ENCODE peak calls at places on chromosomes 3 and 15, in four cellular contexts. Y, J, R and D are unnamed samples.

GRCh38 chr3:13644341-13645082 is 95.6 kb downstream of the FBLN2 start:
- DNase-seq in R (no peak), Y (no peak), J (no peak), D (no peak)

GRCh38 chr15:36905908-36906307 is 194.4 kb downstream of the MEIS2 start:
- DNase-seq in Y (no peak), J (no peak), R (no peak), D (no peak)

GRCh38 chr15:101651753-101652097 is 456 bp downstream of the TM2D3 start:
- DNase-seq in J (no peak), Y (no peak), R (no peak), D (no peak)

GRCh38 chr3:42159706-42160472 is 68.7 kb downstream of the TRAK1 start:
- DNase-seq in R (peak; percentile 68), J (peak; percentile 89), Y (peak; percentile 40), D (no peak)

GRCh38 chr3:12159227-12159601 is 502 bp upstream of the TIMP4 start:
- DNase-seq in Y (no peak), J (no peak), R (no peak), D (no peak)

GRCh38 chr15:45376967-45377629 is 1.2 kb downstream of the GATM start:
- DNase-seq in Y (no peak), J (no peak), R (no peak), D (no peak)

GRCh38 chr3:25142609-25143355 is 285.3 kb upstream of the RARB start:
- DNase-seq in R (no peak), J (no peak), Y (no peak), D (no peak)

GRCh38 chr3:39727415-39727814 is 82.0 kb upstream of the MYRIP start:
- DNase-seq in Y (no peak), R (no peak), J (no peak), D (no peak)

GRCh38 chr3:99683465-99683864 is 45.1 kb downstream of the COL8A1 start:
- DNase-seq in Y (no peak), J (no peak), R (no peak), D (no peak)

GRCh38 chr3:42996633-42997075 is 17.5 kb downstream of the GASK1A start:
- DNase-seq in J (no peak), Y (no peak), R (no peak), D (no peak)

GRCh38 chr3:175940243-175940642 is 1081.1 kb downstream of the NAALADL2 start:
- DNase-seq in R (no peak), Y (no peak), J (no peak), D (peak; percentile 39)

DNA sequence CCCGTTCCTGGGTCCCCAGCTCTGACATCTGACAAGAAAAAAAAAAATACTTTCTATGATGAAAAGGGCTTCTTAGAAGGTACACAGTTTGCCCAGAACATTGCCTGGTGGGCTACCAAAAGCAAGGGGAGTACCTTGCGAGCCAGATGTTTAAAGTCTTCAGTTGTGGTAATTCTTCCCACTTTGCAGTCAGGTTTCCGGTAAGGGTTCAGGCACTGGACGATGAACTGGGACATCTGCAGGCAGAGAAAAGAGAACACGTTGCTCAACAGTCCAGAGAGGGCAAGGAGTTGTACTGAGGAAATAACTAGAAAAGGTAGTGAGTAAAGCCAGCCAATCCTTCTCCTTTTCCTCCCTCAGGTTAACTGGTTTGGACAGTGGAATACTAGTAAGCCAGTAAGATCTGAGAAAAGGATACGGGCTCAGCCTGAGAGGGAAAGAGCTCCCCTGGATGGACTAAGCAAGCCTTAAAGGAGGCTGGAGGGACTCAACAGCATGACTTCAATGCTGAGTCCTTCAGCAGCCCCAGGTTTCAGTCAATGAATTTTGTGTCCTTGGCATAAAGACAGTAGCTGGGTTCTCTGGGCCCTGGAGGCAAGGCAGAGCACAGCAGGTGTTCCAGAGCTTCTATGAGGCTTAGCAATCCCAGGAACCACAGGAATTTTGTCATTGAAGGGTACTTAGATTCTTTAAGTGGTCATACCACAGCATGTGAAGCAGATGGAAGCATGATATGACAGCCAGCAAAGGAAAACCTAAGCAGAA is 38.2 kb downstream of the NBEAL2 start:
- DNase-seq in J (no peak), Y (no peak), R (no peak), D (peak; percentile 20)
- TF ChIP-seq CTCF in J (no peak), Y (no peak), R (no peak), D (no peak)

DNA sequence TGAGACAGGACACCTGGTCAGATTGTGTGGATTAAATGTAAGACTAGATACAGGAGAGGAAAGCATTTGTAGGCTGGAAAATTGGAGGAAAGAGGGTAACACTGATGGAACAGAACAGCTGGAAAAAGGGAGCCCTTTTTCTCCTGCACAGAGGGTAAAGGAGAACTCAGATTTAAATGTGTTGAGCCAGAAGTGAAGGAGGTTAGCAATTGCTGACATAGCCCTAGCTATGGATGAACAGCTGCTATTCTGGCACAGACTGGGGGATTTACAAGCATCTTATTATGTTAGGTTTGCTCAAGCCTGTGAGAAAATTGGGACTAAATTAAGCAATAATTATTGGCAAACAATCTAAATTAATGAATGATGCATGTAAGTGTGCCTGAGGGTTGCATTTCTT is 40.5 kb upstream of the PRR20G start:
- DNase-seq in J (no peak), Y (no peak), R (no peak), D (no peak)
- TF ChIP-seq CTCF in J (no peak), Y (no peak), R (no peak), D (no peak)

GRCh38 chr3:150787741-150788370 is 24.9 kb upstream of the SIAH2 start:
- DNase-seq in R (peak; percentile 94), Y (peak; percentile 71), J (peak; percentile 86), D (peak; percentile 55)
- TF ChIP-seq CTCF in R (peak; percentile 91), Y (peak; percentile 95), J (peak; percentile 95), D (peak; percentile 95)

GRCh38 chr3:131110087-131110486 is 83.4 kb downstream of the NEK11 start:
- DNase-seq in R (no peak), Y (no peak), J (no peak), D (peak; percentile 62)

GRCh38 chr3:131109156-131109555 is 82.5 kb downstream of the NEK11 start:
- DNase-seq in R (no peak), J (no peak), Y (no peak), D (no peak)

DNA sequence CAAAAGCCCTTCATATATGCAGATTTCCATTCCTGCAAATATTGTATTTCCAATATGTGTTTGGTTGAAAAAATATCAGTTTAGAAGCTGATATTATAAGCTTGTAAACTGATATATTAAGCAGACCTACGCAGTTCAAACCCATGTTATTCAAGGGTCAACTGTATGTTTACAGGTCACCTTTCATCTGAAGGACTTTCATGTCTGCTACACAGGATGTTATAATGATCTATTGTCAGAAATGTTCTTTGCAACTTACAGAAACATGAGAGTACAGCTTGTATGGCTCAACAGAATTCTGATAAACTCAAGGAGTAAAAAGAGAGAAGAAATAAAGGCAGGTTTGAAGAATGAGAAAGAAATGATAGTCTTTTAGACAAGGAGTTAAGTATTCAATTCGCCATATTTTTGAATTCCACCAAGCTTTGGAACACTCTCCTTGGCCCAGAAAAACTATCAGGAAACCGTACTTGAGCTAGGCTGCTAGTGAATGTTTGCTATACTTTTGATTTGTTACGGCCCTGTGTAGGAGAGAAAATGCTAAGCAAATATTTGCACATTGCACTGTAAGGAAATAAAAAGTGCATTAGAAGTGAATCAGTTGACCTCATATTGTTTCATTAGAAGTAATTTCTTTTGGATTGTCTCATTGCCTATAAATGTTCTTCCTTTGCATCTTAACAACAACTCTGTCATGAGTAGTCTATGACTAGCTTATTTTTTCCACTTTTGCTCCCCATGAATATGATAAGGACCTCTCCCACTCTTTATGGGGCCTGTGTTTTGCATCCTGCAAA is 81.2 kb downstream of the NEK11 start:
- DNase-seq in J (no peak), Y (no peak), R (no peak), D (peak; percentile 30)
- TF ChIP-seq CTCF in J (no peak), Y (no peak), R (no peak), D (no peak)

DNA sequence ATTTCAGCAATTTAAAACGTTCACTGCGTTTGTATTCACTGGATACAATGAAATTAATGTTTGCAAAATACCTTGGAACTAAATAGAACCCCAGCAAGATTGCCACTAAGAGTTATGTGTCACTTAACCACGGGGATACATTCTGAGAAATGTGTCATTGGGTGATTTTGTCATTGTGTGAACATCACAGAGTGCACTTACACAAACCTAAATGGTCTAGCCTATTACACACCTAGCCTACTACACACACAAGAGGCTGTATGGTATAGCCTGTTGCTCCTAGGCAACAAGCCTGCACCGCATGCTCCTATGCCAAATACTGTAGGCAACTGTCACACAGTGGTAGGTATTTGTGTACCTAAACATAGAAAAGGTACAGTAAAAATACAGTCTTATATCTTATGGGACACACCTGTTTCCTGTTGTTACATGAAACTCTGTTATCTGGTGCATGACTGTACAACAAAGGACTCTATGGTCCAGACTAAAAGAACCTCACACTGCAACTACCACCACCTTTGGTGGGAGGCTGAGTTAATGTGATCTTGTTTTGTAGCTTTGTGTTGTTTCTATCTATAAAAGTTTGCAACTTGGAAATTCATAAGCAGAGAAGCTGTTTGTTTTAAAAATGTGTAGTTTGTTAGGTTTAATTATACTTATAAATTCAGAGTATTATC is 92.2 kb upstream of the NTRK3 start:
- DNase-seq in Y (no peak), J (no peak), R (no peak), D (no peak)
- TF ChIP-seq CTCF in Y (no peak), J (no peak), R (no peak), D (no peak)

GRCh38 chr15:90691369-90691768 is 25.8 kb upstream of the BLM start:
- DNase-seq in R (no peak), Y (no peak), J (no peak), D (no peak)
- TF ChIP-seq CTCF in R (no peak), Y (no peak), J (peak; percentile 8), D (peak; percentile 42)

DNA sequence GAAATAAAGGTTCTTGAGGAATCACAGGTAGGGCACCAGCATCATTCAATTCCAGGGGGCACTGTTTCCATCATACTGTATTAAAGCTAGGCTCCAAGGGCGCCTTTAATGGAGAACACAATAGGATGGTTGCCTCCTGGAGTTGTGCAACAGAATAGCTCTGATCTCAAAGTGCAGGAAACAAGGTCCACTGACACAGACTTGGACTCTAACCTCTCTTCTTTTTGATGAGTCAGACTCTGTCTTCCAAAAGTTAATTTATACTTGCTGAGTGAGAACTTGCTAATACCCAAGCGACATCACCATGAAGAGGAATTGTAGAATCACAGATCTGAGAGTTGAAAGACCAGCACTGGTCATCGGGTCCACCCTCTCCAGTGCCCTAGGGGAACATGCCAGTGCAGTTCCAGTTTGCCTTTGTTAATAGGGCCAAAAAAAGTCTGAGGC is 94.4 kb upstream of the PHLDB2 start:
- DNase-seq in R (no peak), Y (no peak), J (no peak), D (peak; percentile 49)
- TF ChIP-seq CTCF in R (no peak), Y (no peak), J (no peak), D (peak; percentile 62)

GRCh38 chr15:68783226-68784054 is 37.3 kb downstream of the ANP32A start:
- DNase-seq in R (peak; percentile 83), Y (peak; percentile 72), J (peak; percentile 50), D (no peak)
- TF ChIP-seq CTCF in R (peak; percentile 48), Y (peak; percentile 82), J (peak; percentile 53), D (peak; percentile 84)